ENCODE peak calls at places on chromosomes 7 and 10, in eight cellular contexts. One of them, this sample, is unnamed.

GRCh38 chr10:56782503-56782902 is 421.4 kb upstream of the ZWINT start:
- DNase-seq in cardiac muscle cell: peak; percentile 1
- DNase-seq in AG10803: no peak
- DNase-seq in cerebellar nuclear complex: no peak
- DNase-seq in HCT116: no peak
- DNase-seq in keratinocyte: no peak
- DNase-seq in retinal pigment epithelial cell: no peak
- DNase-seq in left ventricle myocardium superior: no peak
- DNase-seq in this sample: no peak

GRCh38 chr7:150388709-150389531 is 9.8 kb downstream of the ZNF775 start:
- DNase-seq in cerebellar nuclear complex: peak; percentile 26
- DNase-seq in cardiac muscle cell: peak; percentile 43
- DNase-seq in keratinocyte: no peak
- DNase-seq in AG10803: peak; percentile 78
- DNase-seq in HCT116: no peak
- DNase-seq in left ventricle myocardium superior: peak; percentile 88
- DNase-seq in retinal pigment epithelial cell: peak; percentile 96
- DNase-seq in this sample: no peak

GRCh38 chr7:7772385-7772784 is 54.0 kb upstream of the RPA3 start:
- DNase-seq in cerebellar nuclear complex: no peak
- DNase-seq in AG10803: no peak
- DNase-seq in retinal pigment epithelial cell: no peak
- DNase-seq in HCT116: no peak
- DNase-seq in keratinocyte: peak; percentile 81
- DNase-seq in cardiac muscle cell: no peak
- DNase-seq in left ventricle myocardium superior: no peak
- DNase-seq in this sample: no peak

GRCh38 chr10:3689871-3690510 is 95.0 kb downstream of the KLF6 start:
- DNase-seq in cerebellar nuclear complex: no peak
- DNase-seq in AG10803: no peak
- DNase-seq in keratinocyte: no peak
- DNase-seq in HCT116: no peak
- DNase-seq in cardiac muscle cell: no peak
- DNase-seq in retinal pigment epithelial cell: no peak
- DNase-seq in left ventricle myocardium superior: no peak
- DNase-seq in this sample: no peak

GRCh38 chr10:131738396-131738735 is 162.4 kb upstream of the PPP2R2D start:
- DNase-seq in cardiac muscle cell: no peak
- DNase-seq in retinal pigment epithelial cell: no peak
- DNase-seq in AG10803: no peak
- DNase-seq in left ventricle myocardium superior: no peak
- DNase-seq in keratinocyte: no peak
- DNase-seq in HCT116: no peak
- DNase-seq in cerebellar nuclear complex: no peak
- DNase-seq in this sample: no peak

GRCh38 chr7:121456785-121457359 is 60.8 kb upstream of the FAM3C start:
- DNase-seq in HCT116: no peak
- DNase-seq in cardiac muscle cell: no peak
- DNase-seq in cerebellar nuclear complex: no peak
- DNase-seq in retinal pigment epithelial cell: no peak
- DNase-seq in AG10803: no peak
- DNase-seq in keratinocyte: no peak
- DNase-seq in left ventricle myocardium superior: no peak
- DNase-seq in this sample: no peak

GRCh38 chr7:94620703-94621118 is 35.2 kb downstream of the SGCE start:
- DNase-seq in retinal pigment epithelial cell: peak; percentile 88
- DNase-seq in AG10803: peak; percentile 92
- DNase-seq in keratinocyte: peak; percentile 67
- DNase-seq in cardiac muscle cell: peak; percentile 67
- DNase-seq in left ventricle myocardium superior: peak; percentile 82
- DNase-seq in HCT116: peak; percentile 83
- DNase-seq in cerebellar nuclear complex: no peak
- DNase-seq in this sample: peak; percentile 53

GRCh38 chr10:4174197-4174596 is 389.2 kb upstream of the KLF6 start:
- DNase-seq in cerebellar nuclear complex: no peak
- DNase-seq in retinal pigment epithelial cell: no peak
- DNase-seq in AG10803: peak; percentile 69
- DNase-seq in keratinocyte: no peak
- DNase-seq in HCT116: no peak
- DNase-seq in left ventricle myocardium superior: no peak
- DNase-seq in cardiac muscle cell: peak; percentile 14
- DNase-seq in this sample: no peak

GRCh38 chr10:95605163-95605562 is 44.0 kb upstream of the SORBS1 start:
- DNase-seq in HCT116: no peak
- DNase-seq in cardiac muscle cell: peak; percentile 77
- DNase-seq in retinal pigment epithelial cell: no peak
- DNase-seq in left ventricle myocardium superior: no peak
- DNase-seq in AG10803: peak; percentile 25
- DNase-seq in keratinocyte: no peak
- DNase-seq in cerebellar nuclear complex: no peak
- DNase-seq in this sample: no peak

GRCh38 chr7:84783161-84783803 is 403.6 kb downstream of the SEMA3D start:
- DNase-seq in AG10803: peak; percentile 10
- DNase-seq in HCT116: no peak
- DNase-seq in cerebellar nuclear complex: no peak
- DNase-seq in retinal pigment epithelial cell: no peak
- DNase-seq in keratinocyte: no peak
- DNase-seq in left ventricle myocardium superior: no peak
- DNase-seq in cardiac muscle cell: no peak
- DNase-seq in this sample: no peak

GRCh38 chr7:39536926-39537325 is 29.3 kb upstream of the YAE1 start:
- DNase-seq in AG10803: no peak
- DNase-seq in cardiac muscle cell: no peak
- DNase-seq in retinal pigment epithelial cell: peak; percentile 5
- DNase-seq in HCT116: no peak
- DNase-seq in cerebellar nuclear complex: no peak
- DNase-seq in left ventricle myocardium superior: no peak
- DNase-seq in keratinocyte: no peak
- DNase-seq in this sample: no peak

GRCh38 chr10:125820705-125821104 is 2.4 kb downstream of the UROS start:
- DNase-seq in cerebellar nuclear complex: no peak
- DNase-seq in retinal pigment epithelial cell: no peak
- DNase-seq in AG10803: no peak
- DNase-seq in keratinocyte: no peak
- DNase-seq in HCT116: no peak
- DNase-seq in cardiac muscle cell: no peak
- DNase-seq in left ventricle myocardium superior: no peak
- DNase-seq in this sample: peak; percentile 47

GRCh38 chr10:13877154-13877909 is 290.6 kb downstream of the PRPF18 start:
- DNase-seq in retinal pigment epithelial cell: no peak
- DNase-seq in AG10803: peak; percentile 90
- DNase-seq in keratinocyte: no peak
- DNase-seq in cardiac muscle cell: no peak
- DNase-seq in left ventricle myocardium superior: peak; percentile 81
- DNase-seq in cerebellar nuclear complex: no peak
- DNase-seq in HCT116: no peak
- DNase-seq in this sample: no peak

GRCh38 chr7:158256091-158256816 is 331.4 kb downstream of the PTPRN2 start:
- DNase-seq in keratinocyte: no peak
- DNase-seq in cerebellar nuclear complex: no peak
- DNase-seq in cardiac muscle cell: no peak
- DNase-seq in retinal pigment epithelial cell: no peak
- DNase-seq in AG10803: no peak
- DNase-seq in HCT116: no peak
- DNase-seq in left ventricle myocardium superior: peak; percentile 1
- DNase-seq in this sample: no peak

GRCh38 chr7:106372121-106372520 is 87.3 kb upstream of the NAMPT start:
- DNase-seq in retinal pigment epithelial cell: no peak
- DNase-seq in left ventricle myocardium superior: no peak
- DNase-seq in HCT116: no peak
- DNase-seq in keratinocyte: no peak
- DNase-seq in cardiac muscle cell: no peak
- DNase-seq in cerebellar nuclear complex: no peak
- DNase-seq in AG10803: peak; percentile 12
- DNase-seq in this sample: no peak

GRCh38 chr7:157116762-157117161 is 22.0 kb upstream of the UBE3C start:
- DNase-seq in HCT116: no peak
- DNase-seq in cardiac muscle cell: no peak
- DNase-seq in cerebellar nuclear complex: no peak
- DNase-seq in left ventricle myocardium superior: no peak
- DNase-seq in AG10803: no peak
- DNase-seq in keratinocyte: no peak
- DNase-seq in retinal pigment epithelial cell: no peak
- DNase-seq in this sample: no peak

GRCh38 chr7:20542594-20542993 is 72.9 kb upstream of the ABCB5 start:
- DNase-seq in HCT116: no peak
- DNase-seq in cerebellar nuclear complex: no peak
- DNase-seq in cardiac muscle cell: no peak
- DNase-seq in AG10803: peak; percentile 26
- DNase-seq in left ventricle myocardium superior: peak; percentile 50
- DNase-seq in retinal pigment epithelial cell: no peak
- DNase-seq in keratinocyte: no peak
- DNase-seq in this sample: no peak

GRCh38 chr7:132789281-132789680 is 213.0 kb upstream of the PLXNA4 start:
- DNase-seq in left ventricle myocardium superior: no peak
- DNase-seq in cerebellar nuclear complex: no peak
- DNase-seq in HCT116: no peak
- DNase-seq in retinal pigment epithelial cell: no peak
- DNase-seq in AG10803: no peak
- DNase-seq in cardiac muscle cell: no peak
- DNase-seq in keratinocyte: no peak
- DNase-seq in this sample: no peak

GRCh38 chr10:31458974-31459373 is 140.0 kb downstream of the ZEB1 start:
- DNase-seq in AG10803: peak; percentile 8
- DNase-seq in cardiac muscle cell: no peak
- DNase-seq in keratinocyte: no peak
- DNase-seq in HCT116: no peak
- DNase-seq in left ventricle myocardium superior: no peak
- DNase-seq in cerebellar nuclear complex: no peak
- DNase-seq in retinal pigment epithelial cell: no peak
- DNase-seq in this sample: no peak

GRCh38 chr7:139715194-139715815 is 62.5 kb downstream of the HIPK2 start:
- DNase-seq in cardiac muscle cell: no peak
- DNase-seq in AG10803: no peak
- DNase-seq in keratinocyte: no peak
- DNase-seq in retinal pigment epithelial cell: no peak
- DNase-seq in HCT116: no peak
- DNase-seq in left ventricle myocardium superior: no peak
- DNase-seq in cerebellar nuclear complex: no peak
- DNase-seq in this sample: no peak

GRCh38 chr10:12703813-12704212 is 297.7 kb downstream of the CCDC3 start:
- DNase-seq in HCT116: no peak
- DNase-seq in cerebellar nuclear complex: no peak
- DNase-seq in cardiac muscle cell: no peak
- DNase-seq in keratinocyte: no peak
- DNase-seq in AG10803: peak; percentile 87
- DNase-seq in left ventricle myocardium superior: no peak
- DNase-seq in retinal pigment epithelial cell: no peak
- DNase-seq in this sample: no peak

GRCh38 chr7:5213286-5213645 is 23.2 kb downstream of the WIPI2 start:
- DNase-seq in AG10803: no peak
- DNase-seq in cerebellar nuclear complex: no peak
- DNase-seq in retinal pigment epithelial cell: no peak
- DNase-seq in HCT116: no peak
- DNase-seq in left ventricle myocardium superior: no peak
- DNase-seq in cardiac muscle cell: no peak
- DNase-seq in keratinocyte: no peak
- DNase-seq in this sample: no peak

GRCh38 chr10:13684252-13684791 is 97.6 kb downstream of the PRPF18 start:
- DNase-seq in HCT116: no peak
- DNase-seq in left ventricle myocardium superior: peak; percentile 88
- DNase-seq in retinal pigment epithelial cell: no peak
- DNase-seq in keratinocyte: no peak
- DNase-seq in cerebellar nuclear complex: no peak
- DNase-seq in cardiac muscle cell: no peak
- DNase-seq in AG10803: peak; percentile 73
- DNase-seq in this sample: no peak

GRCh38 chr7:130371059-130371458 is 9.2 kb upstream of the CPA1 start:
- DNase-seq in AG10803: peak; percentile 79
- DNase-seq in HCT116: no peak
- DNase-seq in retinal pigment epithelial cell: no peak
- DNase-seq in keratinocyte: no peak
- DNase-seq in left ventricle myocardium superior: peak; percentile 52
- DNase-seq in cardiac muscle cell: no peak
- DNase-seq in cerebellar nuclear complex: no peak
- DNase-seq in this sample: no peak

GRCh38 chr7:2785071-2785500 is 59.0 kb downstream of the GNA12 start:
- DNase-seq in cardiac muscle cell: peak; percentile 51
- DNase-seq in HCT116: no peak
- DNase-seq in retinal pigment epithelial cell: peak; percentile 98
- DNase-seq in left ventricle myocardium superior: no peak
- DNase-seq in AG10803: no peak
- DNase-seq in cerebellar nuclear complex: no peak
- DNase-seq in keratinocyte: no peak
- DNase-seq in this sample: peak; percentile 61

GRCh38 chr7:111531993-111532392 is 30.3 kb downstream of the IMMP2L start:
- DNase-seq in keratinocyte: no peak
- DNase-seq in cerebellar nuclear complex: no peak
- DNase-seq in AG10803: no peak
- DNase-seq in cardiac muscle cell: peak; percentile 9
- DNase-seq in retinal pigment epithelial cell: no peak
- DNase-seq in left ventricle myocardium superior: no peak
- DNase-seq in HCT116: no peak
- DNase-seq in this sample: no peak